ENCODE peak calls at places on chromosome 4, in four cellular contexts. E, Q, N and F are unnamed samples.

GRCh38 chr4:128844931-128845330 is 35.4 kb downstream of the JADE1 start:
- DNase-seq in Q (no peak), N (peak), E (no peak), F (no peak)

GRCh38 chr4:126004936-126005335 is 690.2 kb downstream of the FAT4 start:
- DNase-seq in Q (no peak), E (no peak), N (no peak), F (no peak)

GRCh38 chr4:153166971-153167501 is 37.2 kb upstream of the TRIM2 start:
- DNase-seq in Q (no peak), N (peak), E (no peak), F (no peak)

GRCh38 chr4:137200322-137200721 is 332.0 kb downstream of the PCDH18 start:
- DNase-seq in E (no peak), Q (no peak), N (no peak), F (no peak)

GRCh38 chr4:66048861-66049260 is 378.6 kb upstream of the EPHA5 start:
- DNase-seq in Q (no peak), E (no peak), N (no peak), F (no peak)

GRCh38 chr4:187380181-187380581 is 615.4 kb upstream of the ZFP42 start:
- DNase-seq in Q (peak), N (peak), E (peak), F (no peak)

GRCh38 chr4:10107111-10108091 is 9.2 kb downstream of the WDR1 start:
- DNase-seq in N (no peak), E (no peak), Q (no peak), F (no peak)

GRCh38 chr4:126338572-126338971 is 1023.8 kb downstream of the FAT4 start:
- DNase-seq in E (no peak), N (no peak), Q (no peak), F (no peak)

GRCh38 chr4:53012738-53013137 is 150.6 kb downstream of the RASL11B start:
- DNase-seq in N (no peak), E (no peak), Q (no peak), F (no peak)

GRCh38 chr4:182748949-182749348 is 168.2 kb downstream of the DCTD start:
- DNase-seq in E (no peak), N (no peak), Q (no peak), F (no peak)

GRCh38 chr4:1523506-1523905 is 117.3 kb upstream of the NKX1-1 start:
- DNase-seq in Q (no peak), E (no peak), N (no peak), F (no peak)

GRCh38 chr4:69239777-69240176 is 25.2 kb upstream of the UGT2B11 start:
- DNase-seq in Q (no peak), E (peak), N (peak), F (no peak)

GRCh38 chr4:85747871-85748491 is 273.0 kb downstream of the ARHGAP24 start:
- DNase-seq in Q (no peak), N (peak), E (peak), F (no peak)

GRCh38 chr4:164536829-164537228 is 217.1 kb upstream of the SMIM31 start:
- DNase-seq in Q (no peak), N (peak), E (no peak), F (no peak)

GRCh38 chr4:89363786-89364185 is 56.2 kb upstream of the GPRIN3 start:
- DNase-seq in E (no peak), N (no peak), Q (no peak), F (no peak)

GRCh38 chr4:7722716-7723115 is 216.9 kb downstream of the AFAP1 start:
- DNase-seq in N (no peak), Q (no peak), E (no peak), F (no peak)

GRCh38 chr4:16083217-16084191 is at the start of gene PROM1:
- DNase-seq in Q (no peak), N (peak), E (no peak), F (no peak)

GRCh38 chr4:147811878-147812277 is 80.0 kb downstream of the ARHGAP10 start:
- DNase-seq in Q (no peak), N (no peak), E (no peak), F (no peak)

GRCh38 chr4:26715636-26716242 is 131.9 kb downstream of the TBC1D19 start:
- DNase-seq in Q (no peak), E (no peak), N (no peak), F (no peak)

GRCh38 chr4:26719954-26720552 is 136.2 kb downstream of the TBC1D19 start:
- DNase-seq in Q (no peak), E (peak), N (no peak), F (no peak)

GRCh38 chr4:26713563-26714145 is 129.8 kb downstream of the TBC1D19 start:
- DNase-seq in E (no peak), Q (no peak), N (no peak), F (no peak)

GRCh38 chr4:26721685-26722084 is 137.8 kb downstream of the TBC1D19 start:
- DNase-seq in Q (no peak), E (no peak), N (no peak), F (no peak)

GRCh38 chr4:26717332-26717731 is 133.4 kb downstream of the TBC1D19 start:
- DNase-seq in E (no peak), N (no peak), Q (no peak), F (no peak)
- TF ChIP-seq JUND in E (no peak), N (no peak), Q (no peak), F (no peak)

GRCh38 chr4:168831585-168831918 is 178.5 kb downstream of the CBR4 start:
- DNase-seq in Q (no peak), N (no peak), E (no peak), F (no peak)
- TF ChIP-seq BRCA1 in Q (no peak), N (no peak), E (no peak), F (no peak)

DNA sequence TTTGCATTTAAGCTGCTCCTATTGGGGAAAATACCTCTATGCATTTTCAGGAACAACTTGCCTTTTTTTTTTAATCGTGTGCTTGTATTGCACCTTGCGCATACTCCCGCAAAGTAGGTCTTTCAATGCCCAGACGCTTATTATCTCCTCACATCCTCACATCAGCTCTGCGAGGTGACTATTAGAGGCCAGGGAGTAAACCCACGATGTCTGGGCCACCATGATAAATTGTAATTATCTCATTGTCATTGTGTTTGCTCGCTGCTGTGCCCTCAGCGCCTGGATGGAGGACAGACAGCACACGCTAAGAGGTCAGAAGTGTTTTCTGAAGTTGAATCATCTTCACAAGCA is 974 bp upstream of the RELL1 start:
- DNase-seq in N (no peak), Q (no peak), E (peak), F (no peak)
- TF ChIP-seq JUND in N (no peak), Q (no peak), E (no peak), F (no peak)

GRCh38 chr4:81687470-81687869 is 215.8 kb upstream of the RASGEF1B start:
- DNase-seq in E (no peak), Q (no peak), N (no peak), F (no peak)

GRCh38 chr4:81684357-81684756 is 212.7 kb upstream of the RASGEF1B start:
- DNase-seq in Q (no peak), N (no peak), E (no peak), F (no peak)

GRCh38 chr4:81685105-81685504 is 213.4 kb upstream of the RASGEF1B start:
- DNase-seq in N (no peak), Q (no peak), E (no peak), F (no peak)

GRCh38 chr4:81688085-81688484 is 216.4 kb upstream of the RASGEF1B start:
- DNase-seq in Q (no peak), N (no peak), E (no peak), F (no peak)

GRCh38 chr4:81682492-81682891 is 210.8 kb upstream of the RASGEF1B start:
- DNase-seq in Q (no peak), E (no peak), N (no peak), F (no peak)
- TF ChIP-seq BRCA1 in Q (no peak), E (no peak), N (no peak), F (no peak)

DNA sequence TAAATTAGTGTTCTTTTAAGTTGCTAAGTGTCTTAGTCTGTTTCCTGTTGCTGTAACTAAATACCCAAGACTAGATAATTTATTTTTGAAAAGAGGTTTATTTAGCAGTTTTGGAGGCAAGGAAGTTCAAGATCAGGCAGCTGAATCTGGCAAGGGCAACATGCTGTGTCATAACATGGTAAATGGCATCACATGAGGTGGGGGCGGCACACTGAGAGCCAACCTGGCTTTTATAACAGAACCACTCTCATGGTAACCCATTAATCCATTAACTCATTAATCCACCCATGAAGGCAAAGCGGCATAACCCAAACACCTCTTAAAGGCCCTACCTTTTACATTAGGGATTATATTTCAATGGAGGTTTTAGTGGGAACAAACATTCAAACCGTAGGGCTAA is 182.2 kb upstream of the GATB start:
- DNase-seq in E (no peak), Q (no peak), N (no peak), F (no peak)
- TF ChIP-seq JUND in E (no peak), Q (no peak), N (no peak), F (no peak)

GRCh38 chr4:83993774-83994173 is 457.9 kb downstream of the GPAT3 start:
- DNase-seq in E (peak), N (no peak), Q (peak), F (no peak)
- TF ChIP-seq BRCA1 in E (no peak), N (no peak), Q (no peak), F (no peak)

GRCh38 chr4:86924805-86925204 is 10.0 kb upstream of the AFF1 start:
- DNase-seq in N (peak), E (no peak), Q (no peak), F (no peak)
- TF ChIP-seq JUND in N (no peak), E (no peak), Q (no peak), F (no peak)

GRCh38 chr4:27084685-27085356 is 224.2 kb downstream of the STIM2 start:
- DNase-seq in Q (no peak), N (no peak), E (peak), F (no peak)
- TF ChIP-seq BRCA1 in Q (no peak), N (no peak), E (no peak), F (no peak)

DNA sequence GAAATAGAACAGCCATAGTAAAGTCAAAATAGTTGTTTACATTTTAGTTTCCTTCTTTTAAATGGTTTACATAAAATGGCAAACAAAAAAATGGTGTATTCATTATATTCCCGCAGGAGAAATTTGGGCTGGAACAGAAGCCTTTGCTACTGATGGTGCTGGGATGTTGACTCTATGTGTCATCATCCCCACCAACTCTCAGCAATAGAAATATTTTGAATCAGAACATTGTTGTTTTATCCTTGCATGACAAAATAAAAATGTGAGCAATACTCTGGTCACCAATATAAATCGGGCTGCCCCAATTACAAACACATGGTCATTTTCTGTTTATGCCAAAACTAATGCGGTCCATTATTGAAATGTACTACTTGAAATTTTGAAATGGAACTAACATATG is 1131.6 kb upstream of the PCDH7 start:
- DNase-seq in E (no peak), N (no peak), Q (no peak), F (no peak)
- TF ChIP-seq JUND in E (no peak), N (no peak), Q (no peak), F (no peak)

DNA sequence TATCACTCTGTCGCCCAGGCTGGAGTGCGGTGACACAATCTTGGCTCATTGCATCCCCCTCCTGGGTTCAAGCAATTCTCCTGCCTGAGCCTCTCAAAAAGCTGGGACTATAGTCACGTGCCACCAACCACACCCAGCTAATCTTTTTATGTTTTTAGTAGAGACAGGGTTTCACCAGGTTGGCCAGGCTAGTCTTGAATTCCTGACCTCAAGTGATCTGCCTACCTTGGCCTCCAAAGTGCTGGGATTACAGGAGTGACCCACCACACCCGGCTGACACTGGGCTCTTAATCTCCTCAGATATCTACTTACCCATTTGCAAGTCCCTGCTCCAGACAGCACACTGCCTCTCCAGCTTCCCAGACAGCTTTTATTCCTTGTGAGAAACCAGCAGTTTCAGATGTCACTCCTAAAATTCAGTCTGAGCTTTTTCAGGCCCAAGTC is 86.8 kb upstream of the SLC34A2 start:
- DNase-seq in E (no peak), N (no peak), Q (no peak), F (no peak)
- TF ChIP-seq BRCA1 in E (no peak), N (no peak), Q (no peak), F (no peak)